ENCODE peak calls at places on chromosome 14, in ten cellular contexts. One of them, this sample, is unnamed.

GRCh38 chr14:66680216-66680615 is 172.3 kb downstream of the GPHN start:
- DNase-seq in H54: no peak
- DNase-seq in gastrocnemius medialis: no peak
- DNase-seq in tibial nerve: no peak
- DNase-seq in A549: no peak
- DNase-seq in uterus: no peak
- DNase-seq in K562: no peak
- DNase-seq in heart left ventricle: no peak
- DNase-seq in testis: no peak
- DNase-seq in lower leg skin: no peak
- DNase-seq in this sample: no peak

GRCh38 chr14:70907996-70908917 is 998 bp downstream of the PCNX1 start:
- DNase-seq in H54: peak; percentile 24
- DNase-seq in gastrocnemius medialis: peak; percentile 19
- DNase-seq in tibial nerve: peak; percentile 33
- DNase-seq in A549: peak; percentile 37
- DNase-seq in uterus: peak; percentile 49
- DNase-seq in K562: peak; percentile 11
- DNase-seq in heart left ventricle: peak; percentile 67
- DNase-seq in testis: peak; percentile 71
- DNase-seq in lower leg skin: peak; percentile 91
- DNase-seq in this sample: peak; percentile 32

GRCh38 chr14:90969493-90970166 is 90.8 kb downstream of the RPS6KA5 start:
- DNase-seq in H54: no peak
- DNase-seq in gastrocnemius medialis: no peak
- DNase-seq in tibial nerve: no peak
- DNase-seq in A549: no peak
- DNase-seq in uterus: no peak
- DNase-seq in K562: no peak
- DNase-seq in heart left ventricle: no peak
- DNase-seq in testis: no peak
- DNase-seq in lower leg skin: no peak
- DNase-seq in this sample: peak; percentile 63

GRCh38 chr14:105891631-105892452 is 365.5 kb downstream of the TMEM121 start:
- DNase-seq in H54: no peak
- DNase-seq in gastrocnemius medialis: no peak
- DNase-seq in tibial nerve: no peak
- DNase-seq in A549: no peak
- DNase-seq in uterus: peak; percentile 2
- DNase-seq in K562: peak; percentile 2
- DNase-seq in heart left ventricle: peak; percentile 13
- DNase-seq in testis: no peak
- DNase-seq in lower leg skin: peak; percentile 81
- DNase-seq in this sample: no peak

GRCh38 chr14:35387209-35387608 is 17.3 kb downstream of the NFKBIA start:
- DNase-seq in H54: no peak
- DNase-seq in gastrocnemius medialis: no peak
- DNase-seq in tibial nerve: no peak
- DNase-seq in A549: no peak
- DNase-seq in uterus: no peak
- DNase-seq in K562: no peak
- DNase-seq in heart left ventricle: no peak
- DNase-seq in testis: no peak
- DNase-seq in lower leg skin: no peak
- DNase-seq in this sample: no peak

GRCh38 chr14:30521899-30522736 is 36.8 kb upstream of the G2E3 start:
- DNase-seq in H54: no peak
- DNase-seq in gastrocnemius medialis: no peak
- DNase-seq in tibial nerve: no peak
- DNase-seq in A549: peak; percentile 8
- DNase-seq in uterus: no peak
- DNase-seq in K562: peak; percentile 20
- DNase-seq in heart left ventricle: no peak
- DNase-seq in testis: no peak
- DNase-seq in lower leg skin: no peak
- DNase-seq in this sample: peak; percentile 55

GRCh38 chr14:37650356-37651037 is 55.1 kb downstream of the TTC6 start:
- DNase-seq in H54: no peak
- DNase-seq in gastrocnemius medialis: no peak
- DNase-seq in tibial nerve: no peak
- DNase-seq in A549: no peak
- DNase-seq in uterus: no peak
- DNase-seq in K562: no peak
- DNase-seq in heart left ventricle: no peak
- DNase-seq in testis: no peak
- DNase-seq in lower leg skin: no peak
- DNase-seq in this sample: no peak

GRCh38 chr14:77459072-77459723 is 1.3 kb downstream of the AHSA1 start:
- DNase-seq in H54: no peak
- DNase-seq in gastrocnemius medialis: no peak
- DNase-seq in tibial nerve: peak; percentile 90
- DNase-seq in A549: peak; percentile 67
- DNase-seq in uterus: peak; percentile 54
- DNase-seq in K562: peak; percentile 41
- DNase-seq in heart left ventricle: peak; percentile 48
- DNase-seq in testis: peak; percentile 94
- DNase-seq in lower leg skin: no peak
- DNase-seq in this sample: peak; percentile 84

DNA sequence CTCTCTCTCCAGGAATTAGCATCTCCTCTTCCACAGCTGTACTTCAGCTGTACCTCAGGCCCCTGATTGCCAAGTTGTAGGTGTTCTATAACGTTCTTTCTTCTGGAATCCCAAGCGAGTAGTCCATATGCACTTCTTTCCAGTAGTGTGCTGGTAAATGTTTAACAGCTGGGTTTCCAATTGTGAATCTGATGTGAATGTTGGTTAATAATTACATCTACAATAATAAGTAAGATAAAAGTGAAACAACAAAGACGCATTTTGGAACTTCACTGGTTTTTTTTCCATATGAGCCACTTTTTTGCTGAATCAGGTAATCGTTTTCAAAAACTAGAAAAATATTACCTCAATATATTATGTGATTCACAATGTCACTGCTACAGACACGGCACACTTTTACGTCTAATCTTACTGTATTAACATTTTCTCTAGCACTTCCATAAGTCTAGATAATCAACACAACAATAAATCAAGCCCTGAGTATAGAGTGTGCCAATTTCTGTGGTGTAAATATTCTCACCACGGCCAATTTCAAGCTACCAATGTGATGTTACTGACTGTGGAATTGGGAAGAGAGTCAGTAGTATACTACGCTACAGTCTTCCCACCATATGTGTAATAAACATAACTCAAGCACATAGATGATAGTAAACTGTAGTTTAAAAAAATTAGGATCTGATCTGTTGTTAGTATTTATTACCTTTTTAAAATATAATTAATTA is 113.0 kb downstream of the ZFP36L1 start:
- DNase-seq in H54: no peak
- DNase-seq in gastrocnemius medialis: no peak
- DNase-seq in tibial nerve: no peak
- DNase-seq in A549: no peak
- DNase-seq in uterus: no peak
- DNase-seq in K562: no peak
- DNase-seq in heart left ventricle: no peak
- DNase-seq in testis: no peak
- DNase-seq in lower leg skin: no peak
- DNase-seq in this sample: no peak
- TF ChIP-seq POLR2A in H54: no peak
- TF ChIP-seq POLR2A in gastrocnemius medialis: no peak
- TF ChIP-seq POLR2A in tibial nerve: no peak
- TF ChIP-seq POLR2A in A549: no peak
- TF ChIP-seq POLR2A in uterus: no peak
- TF ChIP-seq POLR2A in K562: no peak
- TF ChIP-seq POLR2A in heart left ventricle: no peak
- TF ChIP-seq POLR2A in testis: no peak
- TF ChIP-seq POLR2A in lower leg skin: no peak
- TF ChIP-seq POLR2A in this sample: no peak

DNA sequence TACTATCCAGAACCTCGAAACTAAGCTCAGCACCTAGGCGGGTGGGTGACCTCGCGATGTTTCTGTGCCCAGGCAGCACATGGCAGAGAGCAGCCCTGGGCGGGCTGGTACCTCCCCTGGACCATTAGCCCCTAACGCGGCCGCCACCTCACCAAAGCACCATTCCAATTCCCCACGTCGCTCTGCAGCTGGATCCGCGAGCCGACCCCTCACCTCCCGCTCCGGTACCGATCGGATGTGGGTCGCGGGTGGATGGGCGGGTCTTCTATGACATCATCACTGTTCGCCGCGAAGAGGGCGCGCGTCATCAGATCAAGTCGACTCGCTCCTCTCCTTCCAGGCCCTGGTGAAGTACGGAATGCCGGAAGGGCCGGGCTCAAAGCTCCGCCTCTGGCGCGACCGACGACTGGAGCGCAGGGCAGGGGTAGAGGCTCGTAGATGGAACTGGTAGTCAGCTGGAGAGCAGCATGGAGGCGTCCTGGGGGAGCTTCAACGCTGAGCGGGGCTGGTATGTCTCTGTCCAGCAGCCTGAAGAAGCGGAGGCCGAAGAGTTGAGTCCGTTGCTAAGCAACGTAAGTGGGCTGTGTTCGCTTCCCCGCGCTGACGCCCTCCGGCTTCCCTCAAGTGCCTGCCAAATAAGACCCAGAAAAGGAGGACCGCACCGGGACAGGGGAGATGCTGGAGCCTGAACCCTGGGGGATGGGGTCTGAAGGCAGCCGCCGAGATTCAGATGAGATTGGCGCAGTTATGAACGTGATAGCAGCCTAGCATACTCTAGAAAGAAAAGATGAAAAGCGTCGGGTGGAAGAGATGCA is at the start of the genes SLC38A6 and TRMT5:
- DNase-seq in H54: peak; percentile 65
- DNase-seq in gastrocnemius medialis: peak; percentile 92
- DNase-seq in tibial nerve: peak; percentile 94
- DNase-seq in A549: peak; percentile 87
- DNase-seq in uterus: peak; percentile 95
- DNase-seq in K562: peak; percentile 84
- DNase-seq in heart left ventricle: peak; percentile 94
- DNase-seq in testis: peak; percentile 97
- DNase-seq in lower leg skin: peak; percentile 99
- DNase-seq in this sample: peak; percentile 96
- TF ChIP-seq POLR2A in H54: peak; percentile 48
- TF ChIP-seq POLR2A in gastrocnemius medialis: peak; percentile 48
- TF ChIP-seq POLR2A in tibial nerve: peak; percentile 44
- TF ChIP-seq POLR2A in A549: peak; percentile 62
- TF ChIP-seq POLR2A in uterus: peak; percentile 61
- TF ChIP-seq POLR2A in K562: peak; percentile 82
- TF ChIP-seq POLR2A in heart left ventricle: no peak
- TF ChIP-seq POLR2A in testis: no peak
- TF ChIP-seq POLR2A in lower leg skin: no peak
- TF ChIP-seq POLR2A in this sample: peak; percentile 89

GRCh38 chr14:73784988-73785313 is 66.7 kb upstream of the PTGR2 start:
- DNase-seq in H54: no peak
- DNase-seq in gastrocnemius medialis: no peak
- DNase-seq in tibial nerve: no peak
- DNase-seq in A549: no peak
- DNase-seq in uterus: no peak
- DNase-seq in K562: no peak
- DNase-seq in heart left ventricle: no peak
- DNase-seq in testis: no peak
- DNase-seq in lower leg skin: no peak
- DNase-seq in this sample: no peak

GRCh38 chr14:73786942-73787759 is 64.5 kb upstream of the PTGR2 start:
- DNase-seq in H54: no peak
- DNase-seq in gastrocnemius medialis: peak; percentile 57
- DNase-seq in tibial nerve: no peak
- DNase-seq in A549: no peak
- DNase-seq in uterus: peak; percentile 60
- DNase-seq in K562: peak; percentile 46
- DNase-seq in heart left ventricle: peak; percentile 79
- DNase-seq in testis: peak; percentile 76
- DNase-seq in lower leg skin: peak; percentile 92
- DNase-seq in this sample: peak; percentile 83

GRCh38 chr14:73786632-73786941 is 65.0 kb upstream of the PTGR2 start:
- DNase-seq in H54: no peak
- DNase-seq in gastrocnemius medialis: no peak
- DNase-seq in tibial nerve: no peak
- DNase-seq in A549: no peak
- DNase-seq in uterus: no peak
- DNase-seq in K562: no peak
- DNase-seq in heart left ventricle: peak; percentile 63
- DNase-seq in testis: no peak
- DNase-seq in lower leg skin: no peak
- DNase-seq in this sample: no peak

GRCh38 chr14:73785336-73785833 is 66.2 kb upstream of the PTGR2 start:
- DNase-seq in H54: no peak
- DNase-seq in gastrocnemius medialis: peak; percentile 38
- DNase-seq in tibial nerve: no peak
- DNase-seq in A549: no peak
- DNase-seq in uterus: peak; percentile 66
- DNase-seq in K562: no peak
- DNase-seq in heart left ventricle: no peak
- DNase-seq in testis: no peak
- DNase-seq in lower leg skin: no peak
- DNase-seq in this sample: peak; percentile 48

GRCh38 chr14:73785834-73786631 is 65.6 kb upstream of the PTGR2 start:
- DNase-seq in H54: no peak
- DNase-seq in gastrocnemius medialis: peak; percentile 83
- DNase-seq in tibial nerve: peak; percentile 83
- DNase-seq in A549: peak; percentile 60
- DNase-seq in uterus: peak; percentile 89
- DNase-seq in K562: peak; percentile 49
- DNase-seq in heart left ventricle: peak; percentile 66
- DNase-seq in testis: peak; percentile 83
- DNase-seq in lower leg skin: peak; percentile 96
- DNase-seq in this sample: peak; percentile 93
- TF ChIP-seq POLR2A in H54: peak; percentile 25
- TF ChIP-seq POLR2A in gastrocnemius medialis: peak; percentile 69
- TF ChIP-seq POLR2A in tibial nerve: peak; percentile 56
- TF ChIP-seq POLR2A in A549: peak; percentile 36
- TF ChIP-seq POLR2A in uterus: peak; percentile 75
- TF ChIP-seq POLR2A in K562: peak; percentile 63
- TF ChIP-seq POLR2A in heart left ventricle: no peak
- TF ChIP-seq POLR2A in testis: no peak
- TF ChIP-seq POLR2A in lower leg skin: no peak
- TF ChIP-seq POLR2A in this sample: peak; percentile 65

GRCh38 chr14:63642229-63642611 is 549 bp upstream of the WDR89 start:
- DNase-seq in H54: peak; percentile 61
- DNase-seq in gastrocnemius medialis: peak; percentile 85
- DNase-seq in tibial nerve: peak; percentile 88
- DNase-seq in A549: peak; percentile 90
- DNase-seq in uterus: peak; percentile 90
- DNase-seq in K562: peak; percentile 84
- DNase-seq in heart left ventricle: peak; percentile 86
- DNase-seq in testis: peak; percentile 96
- DNase-seq in lower leg skin: peak; percentile 95
- DNase-seq in this sample: peak; percentile 94

GRCh38 chr14:63642656-63643382 is 1.1 kb upstream of the WDR89 start:
- DNase-seq in H54: no peak
- DNase-seq in gastrocnemius medialis: no peak
- DNase-seq in tibial nerve: no peak
- DNase-seq in A549: no peak
- DNase-seq in uterus: no peak
- DNase-seq in K562: no peak
- DNase-seq in heart left ventricle: no peak
- DNase-seq in testis: no peak
- DNase-seq in lower leg skin: no peak
- DNase-seq in this sample: peak; percentile 47

GRCh38 chr14:63644741-63645140 is 3.1 kb upstream of the WDR89 start:
- DNase-seq in H54: no peak
- DNase-seq in gastrocnemius medialis: no peak
- DNase-seq in tibial nerve: no peak
- DNase-seq in A549: no peak
- DNase-seq in uterus: no peak
- DNase-seq in K562: no peak
- DNase-seq in heart left ventricle: no peak
- DNase-seq in testis: no peak
- DNase-seq in lower leg skin: no peak
- DNase-seq in this sample: no peak

DNA sequence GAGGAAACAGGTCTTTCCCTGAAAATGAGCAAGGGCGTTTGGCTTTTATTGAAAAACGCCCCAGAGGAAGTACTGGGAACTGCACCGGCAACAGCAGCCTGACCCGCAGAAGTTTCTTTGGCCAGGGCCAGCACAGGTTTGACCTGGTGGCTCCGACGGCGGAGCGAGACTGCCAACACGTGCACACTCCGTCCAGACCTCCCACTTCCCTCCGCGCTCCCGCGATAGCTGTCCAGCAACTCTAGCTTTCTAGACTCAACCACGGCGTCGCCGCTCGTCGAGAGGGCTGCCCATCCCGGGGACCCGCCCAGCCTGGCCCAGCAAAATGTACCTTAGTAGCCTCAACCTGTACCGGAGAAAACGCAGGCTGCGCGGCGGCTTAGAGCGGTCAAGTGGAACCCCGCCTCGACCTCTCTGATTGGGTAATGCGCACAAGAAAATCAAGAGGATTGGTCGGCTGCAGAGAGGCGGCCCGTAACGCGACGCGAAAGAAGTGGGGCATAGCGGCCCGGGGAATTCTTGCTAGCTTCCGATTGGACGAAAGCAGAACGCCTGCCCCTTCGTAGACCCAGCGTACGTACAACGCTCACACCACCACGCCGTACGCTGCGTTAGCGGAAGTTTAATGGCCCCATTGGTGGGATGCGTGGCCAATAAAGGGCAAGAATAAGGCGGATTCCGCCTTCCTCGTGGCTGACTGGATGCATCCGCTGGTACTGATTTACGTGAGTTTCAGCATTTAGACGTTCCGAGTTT is at the start of gene WDR89:
- DNase-seq in H54: peak; percentile 76
- DNase-seq in gastrocnemius medialis: peak; percentile 98
- DNase-seq in tibial nerve: peak; percentile 96
- DNase-seq in A549: peak; percentile 98
- DNase-seq in uterus: peak; percentile 98
- DNase-seq in K562: peak; percentile 97
- DNase-seq in heart left ventricle: peak; percentile 98
- DNase-seq in testis: peak; percentile 99
- DNase-seq in lower leg skin: peak; percentile 99
- DNase-seq in this sample: peak; percentile 99
- TF ChIP-seq POLR2A in H54: peak; percentile 34
- TF ChIP-seq POLR2A in gastrocnemius medialis: peak; percentile 41
- TF ChIP-seq POLR2A in tibial nerve: peak; percentile 79
- TF ChIP-seq POLR2A in A549: peak; percentile 85
- TF ChIP-seq POLR2A in uterus: peak; percentile 71
- TF ChIP-seq POLR2A in K562: peak; percentile 88
- TF ChIP-seq POLR2A in heart left ventricle: no peak
- TF ChIP-seq POLR2A in testis: no peak
- TF ChIP-seq POLR2A in lower leg skin: no peak
- TF ChIP-seq POLR2A in this sample: peak; percentile 94